ENCODE peak calls at places on chromosomes 6 and 20, in six cellular contexts. One of them, this sample, is unnamed.

GRCh38 chr6:39804666-39805065 is 12.5 kb downstream of the DAAM2 start:
- DNase-seq in neuronal stem cell: no peak
- DNase-seq in IMR-90: peak
- DNase-seq in H1: no peak
- DNase-seq in trophoblast cell: peak
- DNase-seq in H9: no peak
- DNase-seq in this sample: peak

GRCh38 chr6:93447874-93448273 is 28.5 kb upstream of the EPHA7 start:
- DNase-seq in neuronal stem cell: no peak
- DNase-seq in IMR-90: no peak
- DNase-seq in H1: no peak
- DNase-seq in trophoblast cell: peak
- DNase-seq in H9: no peak
- DNase-seq in this sample: no peak

GRCh38 chr20:63855363-63856110 is 5.8 kb upstream of the ABHD16B start:
- DNase-seq in neuronal stem cell: no peak
- DNase-seq in IMR-90: no peak
- DNase-seq in H1: no peak
- DNase-seq in trophoblast cell: no peak
- DNase-seq in H9: no peak
- DNase-seq in this sample: no peak

GRCh38 chr20:62063601-62063980 is 2.1 kb downstream of the TAF4 start:
- DNase-seq in neuronal stem cell: peak
- DNase-seq in IMR-90: peak
- DNase-seq in H1: no peak
- DNase-seq in trophoblast cell: no peak
- DNase-seq in H9: peak
- DNase-seq in this sample: peak

GRCh38 chr6:149335924-149336323 is 18.4 kb downstream of the TAB2 start:
- DNase-seq in neuronal stem cell: no peak
- DNase-seq in IMR-90: peak
- DNase-seq in H1: no peak
- DNase-seq in trophoblast cell: peak
- DNase-seq in H9: no peak
- DNase-seq in this sample: peak

GRCh38 chr6:113047932-113048331 is 700.8 kb downstream of the RFPL4B start:
- DNase-seq in neuronal stem cell: no peak
- DNase-seq in IMR-90: no peak
- DNase-seq in H1: no peak
- DNase-seq in trophoblast cell: no peak
- DNase-seq in H9: no peak
- DNase-seq in this sample: no peak

GRCh38 chr6:20946037-20946436 is 411.8 kb downstream of the CDKAL1 start:
- DNase-seq in neuronal stem cell: no peak
- DNase-seq in IMR-90: peak
- DNase-seq in H1: no peak
- DNase-seq in trophoblast cell: no peak
- DNase-seq in H9: no peak
- DNase-seq in this sample: peak

GRCh38 chr20:50691585-50692552 is 527 bp upstream of the RIPOR3 start:
- DNase-seq in neuronal stem cell: peak
- DNase-seq in IMR-90: peak
- DNase-seq in H1: no peak
- DNase-seq in trophoblast cell: no peak
- DNase-seq in H9: peak
- DNase-seq in this sample: peak

GRCh38 chr6:108736832-108737231 is 111.4 kb upstream of the ARMC2 start:
- DNase-seq in neuronal stem cell: no peak
- DNase-seq in IMR-90: peak
- DNase-seq in H1: peak
- DNase-seq in trophoblast cell: peak
- DNase-seq in H9: peak
- DNase-seq in this sample: peak

GRCh38 chr6:142907544-142907943 is 37.4 kb downstream of the HIVEP2 start:
- DNase-seq in neuronal stem cell: no peak
- DNase-seq in IMR-90: no peak
- DNase-seq in H1: no peak
- DNase-seq in trophoblast cell: no peak
- DNase-seq in H9: no peak
- DNase-seq in this sample: no peak

GRCh38 chr20:64210661-64211369 is 44.7 kb upstream of the PCMTD2 start:
- DNase-seq in neuronal stem cell: no peak
- DNase-seq in IMR-90: no peak
- DNase-seq in H1: no peak
- DNase-seq in trophoblast cell: no peak
- DNase-seq in H9: no peak
- DNase-seq in this sample: no peak

GRCh38 chr6:108353853-108354252 is 59.0 kb downstream of the AFG1L start:
- DNase-seq in neuronal stem cell: no peak
- DNase-seq in IMR-90: peak
- DNase-seq in H1: no peak
- DNase-seq in trophoblast cell: no peak
- DNase-seq in H9: no peak
- DNase-seq in this sample: peak

GRCh38 chr20:17617212-17617867 is 47.5 kb downstream of the DSTN start:
- DNase-seq in neuronal stem cell: peak
- DNase-seq in IMR-90: no peak
- DNase-seq in H1: no peak
- DNase-seq in trophoblast cell: peak
- DNase-seq in H9: peak
- DNase-seq in this sample: peak

GRCh38 chr6:82144007-82144851 is 103.3 kb downstream of the IBTK start:
- DNase-seq in neuronal stem cell: no peak
- DNase-seq in IMR-90: peak
- DNase-seq in H1: no peak
- DNase-seq in trophoblast cell: peak
- DNase-seq in H9: no peak
- DNase-seq in this sample: peak

GRCh38 chr20:49563015-49563980 is 4.6 kb downstream of the PTGIS start:
- DNase-seq in neuronal stem cell: no peak
- DNase-seq in IMR-90: no peak
- DNase-seq in H1: no peak
- DNase-seq in trophoblast cell: no peak
- DNase-seq in H9: no peak
- DNase-seq in this sample: no peak

GRCh38 chr6:3228046-3228671 is 706 bp upstream of the TUBB2B start:
- DNase-seq in neuronal stem cell: peak
- DNase-seq in IMR-90: no peak
- DNase-seq in H1: no peak
- DNase-seq in trophoblast cell: no peak
- DNase-seq in H9: peak
- DNase-seq in this sample: no peak

GRCh38 chr6:9504191-9504590 is 910.7 kb downstream of the TFAP2A start:
- DNase-seq in neuronal stem cell: no peak
- DNase-seq in IMR-90: no peak
- DNase-seq in H1: no peak
- DNase-seq in trophoblast cell: no peak
- DNase-seq in H9: no peak
- DNase-seq in this sample: no peak

GRCh38 chr6:113927001-113927400 is 43.9 kb downstream of the HDAC2 start:
- DNase-seq in neuronal stem cell: no peak
- DNase-seq in IMR-90: no peak
- DNase-seq in H1: no peak
- DNase-seq in trophoblast cell: no peak
- DNase-seq in H9: no peak
- DNase-seq in this sample: no peak

GRCh38 chr20:10673831-10674683 is at the start of gene JAG1:
- DNase-seq in neuronal stem cell: peak
- DNase-seq in IMR-90: peak
- DNase-seq in H1: peak
- DNase-seq in trophoblast cell: peak
- DNase-seq in H9: peak
- DNase-seq in this sample: peak

GRCh38 chr6:159038914-159039884 is 5.6 kb downstream of the TAGAP start:
- DNase-seq in neuronal stem cell: no peak
- DNase-seq in IMR-90: peak
- DNase-seq in H1: no peak
- DNase-seq in trophoblast cell: peak
- DNase-seq in H9: no peak
- DNase-seq in this sample: peak

GRCh38 chr6:169326067-169326799 is 72.6 kb upstream of the THBS2 start:
- DNase-seq in neuronal stem cell: peak
- DNase-seq in IMR-90: peak
- DNase-seq in H1: peak
- DNase-seq in trophoblast cell: peak
- DNase-seq in H9: peak
- DNase-seq in this sample: no peak

GRCh38 chr20:3330046-3330741 is 77.3 kb downstream of the DNAAF9 start:
- DNase-seq in neuronal stem cell: no peak
- DNase-seq in IMR-90: peak
- DNase-seq in H1: no peak
- DNase-seq in trophoblast cell: peak
- DNase-seq in H9: no peak
- DNase-seq in this sample: no peak

GRCh38 chr6:36717231-36717825 is 19.7 kb downstream of the RAB44 start:
- DNase-seq in neuronal stem cell: no peak
- DNase-seq in IMR-90: no peak
- DNase-seq in H1: no peak
- DNase-seq in trophoblast cell: no peak
- DNase-seq in H9: no peak
- DNase-seq in this sample: no peak

GRCh38 chr6:40268166-40268958 is 318.8 kb downstream of the LRFN2 start:
- DNase-seq in neuronal stem cell: no peak
- DNase-seq in IMR-90: no peak
- DNase-seq in H1: no peak
- DNase-seq in trophoblast cell: no peak
- DNase-seq in H9: no peak
- DNase-seq in this sample: no peak

GRCh38 chr20:33031531-33031930 is at the start of gene BPIFB6:
- DNase-seq in neuronal stem cell: no peak
- DNase-seq in IMR-90: no peak
- DNase-seq in H1: no peak
- DNase-seq in trophoblast cell: no peak
- DNase-seq in H9: no peak
- DNase-seq in this sample: no peak

GRCh38 chr6:11050735-11051134 is 6.6 kb upstream of the ELOVL2 start:
- DNase-seq in neuronal stem cell: no peak
- DNase-seq in IMR-90: peak
- DNase-seq in H1: no peak
- DNase-seq in trophoblast cell: peak
- DNase-seq in H9: no peak
- DNase-seq in this sample: peak
- H2AFZ ChIP-seq in neuronal stem cell: no peak
- H2AFZ ChIP-seq in IMR-90: no peak
- H2AFZ ChIP-seq in H1: no peak
- H2AFZ ChIP-seq in trophoblast cell: no peak
- H2AFZ ChIP-seq in H9: no peak
- H2AFZ ChIP-seq in this sample: no peak

GRCh38 chr6:79607000-79607399 is 24.1 kb upstream of the SH3BGRL2 start:
- DNase-seq in neuronal stem cell: no peak
- DNase-seq in IMR-90: peak
- DNase-seq in H1: no peak
- DNase-seq in trophoblast cell: no peak
- DNase-seq in H9: no peak
- DNase-seq in this sample: peak
- H3K18ac ChIP-seq in neuronal stem cell: no peak
- H3K18ac ChIP-seq in IMR-90: peak
- H3K18ac ChIP-seq in H1: no peak
- H3K18ac ChIP-seq in trophoblast cell: no peak
- H3K18ac ChIP-seq in H9: no peak
- H3K18ac ChIP-seq in this sample: no peak

DNA sequence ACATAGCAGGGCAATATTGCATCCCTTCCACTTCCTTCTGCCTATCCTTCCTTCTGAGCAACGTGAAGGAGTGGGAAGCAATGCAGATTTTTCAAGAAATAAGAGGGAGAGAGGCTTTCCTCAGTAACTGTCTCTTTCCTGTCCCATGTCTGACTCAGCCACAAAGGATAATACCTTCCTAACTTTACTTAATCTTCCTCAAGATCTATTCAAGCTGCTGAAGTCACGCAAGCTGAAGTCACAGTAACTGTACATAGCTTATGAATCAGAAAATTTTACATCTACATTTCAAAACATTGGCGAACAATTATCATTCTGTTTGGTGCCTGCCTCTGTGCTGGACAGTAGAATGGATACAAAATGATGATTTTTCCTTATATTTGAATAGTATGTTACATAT is 86.4 kb upstream of the POU3F2 start:
- DNase-seq in neuronal stem cell: no peak
- DNase-seq in IMR-90: no peak
- DNase-seq in H1: no peak
- DNase-seq in trophoblast cell: peak
- DNase-seq in H9: no peak
- DNase-seq in this sample: peak
- H2AFZ ChIP-seq in neuronal stem cell: peak
- H2AFZ ChIP-seq in IMR-90: no peak
- H2AFZ ChIP-seq in H1: no peak
- H2AFZ ChIP-seq in trophoblast cell: no peak
- H2AFZ ChIP-seq in H9: no peak
- H2AFZ ChIP-seq in this sample: no peak

GRCh38 chr6:41778895-41779294 is 805 bp downstream of the FRS3 start:
- DNase-seq in neuronal stem cell: no peak
- DNase-seq in IMR-90: no peak
- DNase-seq in H1: no peak
- DNase-seq in trophoblast cell: no peak
- DNase-seq in H9: no peak
- DNase-seq in this sample: no peak

GRCh38 chr6:41779336-41779735 is 364 bp downstream of the FRS3 start:
- DNase-seq in neuronal stem cell: no peak
- DNase-seq in IMR-90: no peak
- DNase-seq in H1: no peak
- DNase-seq in trophoblast cell: no peak
- DNase-seq in H9: no peak
- DNase-seq in this sample: peak

GRCh38 chr6:41781302-41781711 is 725 bp downstream of the PRICKLE4 start:
- DNase-seq in neuronal stem cell: no peak
- DNase-seq in IMR-90: no peak
- DNase-seq in H1: no peak
- DNase-seq in trophoblast cell: no peak
- DNase-seq in H9: no peak
- DNase-seq in this sample: no peak

GRCh38 chr6:41780623-41781301 is at the start of gene PRICKLE4:
- DNase-seq in neuronal stem cell: peak
- DNase-seq in IMR-90: no peak
- DNase-seq in H1: no peak
- DNase-seq in trophoblast cell: no peak
- DNase-seq in H9: no peak
- DNase-seq in this sample: peak

DNA sequence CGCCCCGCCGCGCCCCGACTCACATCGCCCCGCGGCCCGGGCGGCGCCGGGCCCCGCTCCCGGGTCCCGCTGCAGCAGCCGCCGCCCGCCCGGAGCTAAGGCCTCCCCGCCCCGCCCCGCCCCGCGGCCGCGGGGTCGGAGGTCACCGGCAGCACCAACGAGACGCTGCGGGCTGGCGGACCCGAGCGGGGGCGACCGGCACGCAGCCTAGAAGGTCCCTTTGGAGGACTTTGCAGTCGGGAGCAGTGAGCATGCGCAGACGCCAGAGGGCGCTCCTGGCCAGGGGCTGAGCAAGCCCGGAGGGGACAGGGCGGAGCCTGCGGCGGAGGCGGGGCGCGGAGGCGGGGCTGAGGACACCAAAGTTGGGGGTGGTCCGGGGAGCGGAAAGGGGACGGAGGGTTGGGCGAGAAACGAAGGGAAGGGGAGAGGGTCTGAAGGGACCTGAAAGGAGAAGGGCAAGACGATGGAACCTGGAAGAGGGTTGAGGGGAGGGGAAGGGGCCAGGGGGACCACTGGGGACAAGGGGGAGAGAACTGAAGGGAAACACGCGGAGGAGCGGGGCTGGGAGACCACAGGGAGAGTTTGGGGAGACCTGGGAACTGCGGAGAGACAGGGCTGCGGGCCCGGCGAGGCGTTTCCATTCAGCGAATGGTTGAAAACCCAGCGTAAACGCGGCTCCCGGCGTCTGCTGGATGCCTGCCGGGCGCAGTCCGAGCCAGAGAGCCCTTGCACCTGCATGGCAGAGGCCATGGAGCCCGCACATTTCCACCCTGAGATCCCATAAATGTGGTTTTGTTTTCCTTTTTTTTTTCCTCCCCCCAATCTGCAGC is at the start of gene FRS3:
- DNase-seq in neuronal stem cell: peak
- DNase-seq in IMR-90: peak
- DNase-seq in H1: peak
- DNase-seq in trophoblast cell: peak
- DNase-seq in H9: peak
- DNase-seq in this sample: peak
- H3K18ac ChIP-seq in neuronal stem cell: peak
- H3K18ac ChIP-seq in IMR-90: no peak
- H3K18ac ChIP-seq in H1: no peak
- H3K18ac ChIP-seq in trophoblast cell: peak
- H3K18ac ChIP-seq in H9: no peak
- H3K18ac ChIP-seq in this sample: no peak

This sample was measured in mesenchymal stem cell.